ENCODE peak calls at places on chromosomes 6 and 20, in four cellular contexts. G is Peyer's patch, S is GM23338, O is mesenchymal stem cell. W is an unnamed sample. For H3K4me1, the result is how much of the 10 kb centered on the place peaks cover.

GRCh38 chr6:134589512-134589911 is 271.6 kb upstream of the SGK1 start:
- DNase-seq in G (no peak), S (peak), O (peak), W (no peak)

GRCh38 chr6:33761581-33761921 is 14.8 kb upstream of the IP6K3 start:
- DNase-seq in G (no peak), S (no peak), O (no peak), W (no peak)

GRCh38 chr6:168156742-168157265 is 77.8 kb upstream of the FRMD1 start:
- DNase-seq in G (no peak), S (no peak), O (peak), W (no peak)

GRCh38 chr6:63509652-63510352 is 62.5 kb upstream of the LOC128125822 start:
- DNase-seq in G (no peak), S (no peak), O (peak), W (no peak)

GRCh38 chr6:169935348-169935718 is 183.9 kb downstream of the ERMARD start:
- DNase-seq in G (no peak), S (no peak), O (no peak), W (no peak)

GRCh38 chr20:61640171-61640570 is 388.1 kb downstream of the CDH4 start:
- DNase-seq in G (no peak), S (no peak), O (peak), W (no peak)

GRCh38 chr20:32521780-32522524 is 63.2 kb downstream of the NOL4L start:
- DNase-seq in G (peak), S (peak), O (peak), W (peak)

GRCh38 chr6:152295920-152296319 is 341.2 kb downstream of the SYNE1 start:
- DNase-seq in G (no peak), S (no peak), O (no peak), W (no peak)

GRCh38 chr20:12575352-12576095 is 433.2 kb upstream of the SPTLC3 start:
- DNase-seq in G (no peak), S (no peak), O (peak), W (no peak)

GRCh38 chr20:40741507-40742106 is 52.6 kb upstream of the MAFB start:
- DNase-seq in G (no peak), S (peak), O (peak), W (no peak)

GRCh38 chr6:143236151-143236788 is 175.6 kb downstream of the AIG1 start:
- DNase-seq in G (no peak), S (peak), O (no peak), W (no peak)

GRCh38 chr20:43404880-43405279 is 52.8 kb upstream of the SRSF6 start:
- DNase-seq in G (no peak), S (peak), O (no peak), W (no peak)

GRCh38 chr6:63882208-63882607 is 246.6 kb downstream of the PHF3 start:
- DNase-seq in G (no peak), S (peak), O (no peak), W (no peak)

GRCh38 chr20:8875586-8875985 is 193.3 kb upstream of the PLCB4 start:
- DNase-seq in G (no peak), S (no peak), O (no peak), W (no peak)

GRCh38 chr6:159473435-159473834 is 219.6 kb downstream of the SOD2 start:
- DNase-seq in G (no peak), S (no peak), O (no peak), W (no peak)

GRCh38 chr20:17648782-17649730 is 33.0 kb downstream of the RRBP1 start:
- DNase-seq in G (peak), S (peak), O (peak), W (peak)

GRCh38 chr6:10719386-10720228 is 3.3 kb upstream of the TMEM14C start:
- DNase-seq in G (no peak), S (no peak), O (no peak), W (peak)

GRCh38 chr6:130620338-130620781 is 206.8 kb upstream of the SMLR1 start:
- DNase-seq in G (no peak), S (no peak), O (no peak), W (no peak)

GRCh38 chr6:3296537-3297453 is 38.0 kb downstream of the PSMG4 start:
- DNase-seq in G (peak), S (no peak), O (peak), W (no peak)

GRCh38 chr6:148335582-148335981 is 7.1 kb upstream of the SASH1 start:
- DNase-seq in G (no peak), S (no peak), O (peak), W (no peak)

GRCh38 chr6:41386594-41386993 is 51.2 kb downstream of the NCR2 start:
- DNase-seq in G (no peak), S (no peak), O (no peak), W (no peak)

GRCh38 chr6:121826156-121826810 is 390.8 kb downstream of the GJA1 start:
- DNase-seq in G (no peak), S (no peak), O (peak), W (no peak)

GRCh38 chr6:23180504-23181293 is 611.3 kb downstream of the HDGFL1 start:
- DNase-seq in G (no peak), S (peak), O (peak), W (no peak)

GRCh38 chr6:35089935-35090505 is 51.1 kb downstream of the TCP11 start:
- DNase-seq in G (no peak), S (no peak), O (peak), W (no peak)

GRCh38 chr6:35090734-35091133 is 50.4 kb downstream of the TCP11 start:
- DNase-seq in G (no peak), S (no peak), O (no peak), W (no peak)

GRCh38 chr6:35093118-35093445 is 48.1 kb downstream of the TCP11 start:
- DNase-seq in G (no peak), S (no peak), O (no peak), W (no peak)

GRCh38 chr6:35092362-35093117 is 48.6 kb downstream of the TCP11 start:
- DNase-seq in G (no peak), S (no peak), O (peak), W (no peak)

GRCh38 chr6:35091353-35092083 is 49.6 kb downstream of the TCP11 start:
- DNase-seq in G (no peak), S (no peak), O (peak), W (no peak)
- H3K4me1 ChIP-seq in G (under half), S (under half), O (under half), W (under half)

DNA sequence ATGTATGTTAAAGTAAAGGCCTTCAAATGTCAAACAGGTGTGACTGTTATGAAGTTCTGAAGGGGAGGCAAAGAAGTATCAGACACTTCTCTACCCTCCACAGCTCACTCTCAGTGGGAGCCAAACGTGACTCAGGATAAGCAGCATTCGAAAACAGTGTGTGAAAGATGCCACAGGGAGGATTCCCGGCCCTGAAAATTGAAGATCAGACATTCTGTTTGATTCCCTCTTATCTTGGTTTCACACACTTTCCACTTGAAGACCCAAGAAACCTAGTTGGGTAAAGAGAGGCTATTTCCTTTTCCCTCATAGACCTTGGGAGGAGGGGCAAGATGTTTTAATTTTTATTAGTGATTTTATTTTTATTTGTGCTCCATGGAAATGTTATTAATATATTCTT is 164.2 kb upstream of the SUPT3H start:
- DNase-seq in G (no peak), S (no peak), O (no peak), W (no peak)
- H3K27ac ChIP-seq in G (no peak), S (no peak), O (no peak), W (no peak)

DNA sequence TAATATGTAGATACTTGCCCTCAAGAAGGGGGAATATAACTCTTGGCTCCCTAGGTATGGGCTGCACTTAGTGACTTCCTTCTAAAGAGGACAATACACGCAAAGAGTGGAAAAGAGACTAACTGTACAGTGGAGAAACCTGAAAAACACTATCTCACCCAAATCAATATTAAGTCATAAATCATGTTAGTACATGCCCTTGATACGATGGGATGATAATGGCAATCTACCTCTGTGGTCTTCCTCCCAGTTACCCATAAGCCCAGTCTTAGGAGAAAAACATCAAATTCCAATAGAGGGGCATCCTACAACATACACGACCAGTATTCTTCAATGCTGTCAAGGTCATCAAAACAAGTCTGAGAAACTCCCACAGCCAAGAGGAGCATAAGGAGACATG is 1.3 kb downstream of the TRIM26 start:
- DNase-seq in G (no peak), S (no peak), O (no peak), W (no peak)
- H3K4me3 ChIP-seq in G (peak), S (peak), O (peak), W (peak)

GRCh38 chr6:30752164-30752927 is 8.0 kb upstream of the IER3 start:
- DNase-seq in G (peak), S (no peak), O (peak), W (no peak)
- H3K4me1 ChIP-seq in G (under half), S (under half), O (under half), W (under half)

GRCh38 chr20:47642624-47643023 is 140.9 kb downstream of the NCOA3 start:
- DNase-seq in G (no peak), S (no peak), O (no peak), W (no peak)
- H3K27ac ChIP-seq in G (no peak), S (no peak), O (no peak), W (no peak)

GRCh38 chr6:27672113-27672799 is 199.4 kb upstream of the ZNF184 start:
- DNase-seq in G (no peak), S (peak), O (peak), W (no peak)
- H3K4me3 ChIP-seq in G (peak), S (peak), O (peak), W (no peak)

GRCh38 chr20:1325173-1326030 is 3.5 kb downstream of the SDCBP2 start:
- DNase-seq in G (peak), S (peak), O (peak), W (peak)

GRCh38 chr20:1326031-1326930 is 2.7 kb downstream of the SDCBP2 start:
- DNase-seq in G (no peak), S (no peak), O (peak), W (no peak)

GRCh38 chr20:1323256-1323655 is 5.7 kb downstream of the SDCBP2 start:
- DNase-seq in G (peak), S (no peak), O (no peak), W (no peak)

GRCh38 chr20:1323830-1324597 is 4.9 kb downstream of the SDCBP2 start:
- DNase-seq in G (peak), S (no peak), O (peak), W (no peak)

DNA sequence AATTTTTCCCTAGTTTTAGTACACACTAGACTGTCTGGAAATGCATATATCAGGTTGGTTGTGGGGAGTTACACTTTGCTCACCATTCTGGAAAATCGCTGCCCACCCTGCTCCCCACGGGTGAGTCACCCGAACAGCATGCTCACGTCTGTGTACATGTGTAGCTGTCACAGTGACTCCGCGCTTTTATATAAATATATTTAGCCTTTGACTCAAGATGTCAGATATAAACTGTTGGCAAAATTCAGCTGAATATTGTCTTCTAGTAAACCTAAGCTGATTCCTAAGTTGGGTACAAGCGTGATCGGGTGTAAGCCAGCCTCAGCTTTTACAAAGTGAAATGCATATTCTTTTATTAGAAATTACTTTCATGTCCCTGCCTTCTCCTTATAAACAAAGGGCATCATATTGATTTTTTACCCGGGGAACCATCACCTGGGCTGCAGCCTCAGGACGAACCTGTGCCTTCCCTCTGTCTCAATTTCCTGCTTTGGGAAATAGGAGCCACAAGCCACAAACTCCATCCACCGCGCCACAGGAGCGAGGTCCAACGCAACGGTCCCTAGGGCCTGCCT is 4.3 kb downstream of the SDCBP2 start:
- DNase-seq in G (peak), S (no peak), O (peak), W (peak)
- H3K4me1 ChIP-seq in G (under half), S (under half), O (under half), W (under half)

GRCh38 chr6:156842598-156843250 is 65.5 kb downstream of the ARID1B start:
- DNase-seq in G (no peak), S (no peak), O (no peak), W (no peak)

GRCh38 chr6:156840136-156840535 is 63.0 kb downstream of the ARID1B start:
- DNase-seq in G (no peak), S (no peak), O (no peak), W (no peak)

GRCh38 chr6:156840606-156841005 is 63.4 kb downstream of the ARID1B start:
- DNase-seq in G (no peak), S (no peak), O (no peak), W (no peak)

GRCh38 chr6:156841508-156841907 is 64.3 kb downstream of the ARID1B start:
- DNase-seq in G (no peak), S (no peak), O (no peak), W (no peak)

DNA sequence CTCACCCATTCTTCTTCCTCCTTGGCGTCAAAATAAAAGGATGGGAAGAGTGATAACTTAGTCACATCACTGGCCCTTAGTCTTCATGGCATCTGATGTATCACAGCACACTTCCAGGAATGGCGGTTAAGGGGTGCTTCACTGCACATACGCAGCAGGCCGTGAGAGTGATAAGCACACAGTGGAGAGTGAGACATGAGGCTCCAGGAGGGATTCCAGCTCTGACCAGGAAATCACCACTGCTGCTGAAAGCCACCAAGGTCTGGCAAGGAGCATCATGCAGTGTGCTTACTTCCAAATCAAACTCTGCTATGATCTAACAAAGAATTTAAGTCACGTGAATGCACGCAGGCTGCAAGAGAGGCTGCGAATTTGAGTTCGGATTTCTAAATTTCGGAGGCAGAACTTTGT is 62.4 kb downstream of the ARID1B start:
- DNase-seq in G (no peak), S (no peak), O (peak), W (no peak)
- H3K27ac ChIP-seq in G (no peak), S (no peak), O (peak), W (no peak)